ENCODE peak calls at places on chromosome 18, in seven cellular contexts. N is EH, R is heart left ventricle, Q is uterus, D is NCI-H2227 treated with DMSO at 0.1 percent for 48 hours, B is left ventricle myocardium inferior, W is T-helper 9 cell. J is an unnamed sample.

GRCh38 chr18:76374330-76375281 is 120.4 kb downstream of the ZNF516 start:
- DNase-seq in N (no peak), Q (no peak), R (no peak), W (no peak), D (no peak), B (no peak), J (no peak)

GRCh38 chr18:11324956-11325873 is 175.8 kb upstream of the PIEZO2 start:
- DNase-seq in Q (no peak), N (peak), B (no peak), R (no peak), W (no peak), D (no peak), J (no peak)

GRCh38 chr18:48418409-48419267 is 9.5 kb upstream of the ZBTB7C start:
- DNase-seq in R (no peak), N (no peak), W (no peak), B (no peak), D (no peak), Q (no peak), J (no peak)

GRCh38 chr18:49725809-49726514 is 87.4 kb downstream of the ACAA2 start:
- DNase-seq in B (peak), Q (peak), D (no peak), W (no peak), N (peak), R (peak), J (peak)

GRCh38 chr18:62904396-62905285 is 189.3 kb downstream of the PHLPP1 start:
- DNase-seq in Q (no peak), W (no peak), R (no peak), B (no peak), D (no peak), N (no peak), J (no peak)

GRCh38 chr18:10473152-10473551 is 18.7 kb downstream of the APCDD1 start:
- DNase-seq in W (no peak), Q (no peak), B (no peak), D (no peak), R (no peak), N (no peak), J (no peak)

GRCh38 chr18:3541549-3542386 is 91.8 kb downstream of the TGIF1 start:
- DNase-seq in W (no peak), D (no peak), Q (no peak), B (no peak), R (no peak), N (no peak), J (no peak)

GRCh38 chr18:9177047-9177446 is 40.5 kb downstream of the ANKRD12 start:
- DNase-seq in R (no peak), W (no peak), D (no peak), N (no peak), Q (no peak), B (no peak), J (no peak)

GRCh38 chr18:23837591-23837990 is 148.3 kb downstream of the LAMA3 start:
- DNase-seq in N (peak), D (no peak), B (peak), W (no peak), Q (peak), R (no peak), J (no peak)

GRCh38 chr18:49948975-49949374 is 135.6 kb upstream of the ACAA2 start:
- DNase-seq in B (no peak), N (no peak), Q (no peak), D (no peak), W (no peak), R (no peak), J (no peak)

GRCh38 chr18:8800445-8800844 is 95.1 kb downstream of the MTCL1 start:
- DNase-seq in W (no peak), R (no peak), D (no peak), Q (no peak), B (no peak), N (peak), J (no peak)

GRCh38 chr18:8515142-8515865 is 93.9 kb upstream of the RAB12 start:
- DNase-seq in R (no peak), N (no peak), B (no peak), W (no peak), Q (no peak), D (no peak), J (no peak)

GRCh38 chr18:3305354-3305762 is 43.4 kb downstream of the MYL12B start:
- DNase-seq in R (no peak), N (peak), W (peak), Q (no peak), D (no peak), B (no peak), J (no peak)

GRCh38 chr18:36327352-36328316 is 30.1 kb downstream of the FHOD3 start:
- DNase-seq in D (no peak), Q (no peak), N (no peak), R (peak), B (no peak), W (no peak), J (no peak)

GRCh38 chr18:22106536-22107292 is 62.7 kb upstream of the GATA6 start:
- DNase-seq in R (no peak), W (no peak), Q (no peak), N (no peak), B (no peak), D (no peak), J (no peak)

GRCh38 chr18:53380063-53380639 is 844.3 kb downstream of the MBD2 start:
- DNase-seq in B (no peak), R (no peak), N (peak), D (peak), W (no peak), Q (no peak), J (no peak)

GRCh38 chr18:40878371-40878770 is 1076.7 kb upstream of the PIK3C3 start:
- DNase-seq in N (no peak), Q (no peak), B (no peak), W (no peak), D (no peak), R (no peak), J (no peak)

GRCh38 chr18:68520406-68521075 is 194.4 kb downstream of the TMX3 start:
- DNase-seq in Q (no peak), B (no peak), R (no peak), D (no peak), N (peak), W (no peak), J (no peak)

GRCh38 chr18:49510393-49511115 is 23.5 kb upstream of the C18orf32 start:
- DNase-seq in D (peak), W (peak), Q (no peak), R (no peak), B (no peak), N (peak), J (peak)

GRCh38 chr18:62347091-62347506 is 22.0 kb downstream of the TNFRSF11A start:
- DNase-seq in B (no peak), W (no peak), Q (no peak), N (no peak), D (no peak), R (no peak), J (no peak)

GRCh38 chr18:58269931-58270330 is 225.9 kb downstream of the NEDD4L start:
- DNase-seq in W (no peak), Q (no peak), D (no peak), B (no peak), N (no peak), R (no peak), J (no peak)

GRCh38 chr18:48749768-48750167 is 201.0 kb downstream of the SMAD7 start:
- DNase-seq in W (no peak), N (peak), R (peak), Q (peak), B (peak), D (no peak), J (no peak)

GRCh38 chr18:31819106-31819924 is 58.6 kb upstream of the SLC25A52 start:
- DNase-seq in R (no peak), N (peak), B (no peak), Q (no peak), W (no peak), D (peak), J (no peak)

GRCh38 chr18:53070706-53071105 is 730.7 kb downstream of the DCC start:
- DNase-seq in N (no peak), R (no peak), D (no peak), Q (no peak), B (no peak), W (no peak), J (no peak)

GRCh38 chr18:68564348-68564747 is 150.6 kb downstream of the TMX3 start:
- DNase-seq in N (no peak), W (no peak), Q (no peak), R (no peak), B (no peak), D (no peak), J (no peak)

GRCh38 chr18:34740724-34741123 is 30.6 kb downstream of the DTNA start:
- DNase-seq in B (no peak), N (no peak), Q (no peak), D (no peak), W (no peak), R (no peak), J (no peak)

GRCh38 chr18:54717673-54718435 is 110.4 kb upstream of the RAB27B start:
- DNase-seq in Q (no peak), N (no peak), W (peak), R (no peak), B (no peak), D (peak), J (peak)

GRCh38 chr18:11960743-11961380 is 20.4 kb upstream of the IMPA2 start:
- DNase-seq in B (no peak), W (no peak), Q (no peak), D (peak), N (no peak), R (no peak), J (no peak)

GRCh38 chr18:46916551-46917107 is 678 bp downstream of the PIAS2 start:
- DNase-seq in B (no peak), W (no peak), Q (peak), N (peak), R (no peak), D (peak), J (no peak)

GRCh38 chr18:42113529-42114191 is 158.6 kb downstream of the PIK3C3 start:
- DNase-seq in D (no peak), W (no peak), R (no peak), B (no peak), N (peak), Q (no peak), J (no peak)

GRCh38 chr18:77131652-77132368 is 773 bp downstream of the MBP start:
- DNase-seq in W (peak), B (peak), R (peak), Q (peak), D (no peak), N (peak), J (peak)

GRCh38 chr18:45066210-45066609 is 385.5 kb downstream of the SETBP1 start:
- DNase-seq in N (no peak), Q (no peak), W (no peak), D (no peak), B (no peak), R (no peak), J (no peak)

GRCh38 chr18:12325726-12326245 is 17.7 kb downstream of the TUBB6 start:
- DNase-seq in W (no peak), Q (no peak), N (no peak), B (no peak), D (no peak), R (no peak), J (no peak)